ENCODE peak calls at places on chromosome 17, in nine cellular contexts. D is globus pallidus; N is NCI-H510A treated with DMSO at 0.1 percent for 48 hours; L is AG04449; F is SHP77; X is stomach; E is NCI-H1092; C is H9; O is activated naive CD4-positive, alpha-beta T cell treated with Interleukin-2 at 50 U/mL for 16 hours. S is an unnamed sample.

GRCh38 chr17:33234930-33235685 is 58.0 kb downstream of the ASIC2 start:
- DNase-seq in D (peak), N (no peak), L (peak), F (peak), X (peak), E (no peak), C (no peak), O (peak), S (peak)

GRCh38 chr17:76048711-76049110 is 21.6 kb upstream of the EVPL start:
- DNase-seq in D (no peak), N (no peak), L (no peak), F (no peak), X (no peak), E (no peak), C (no peak), O (no peak), S (no peak)

GRCh38 chr17:63701477-63702222 is 1.7 kb upstream of the LIMD2 start:
- DNase-seq in D (no peak), N (no peak), L (no peak), F (no peak), X (peak), E (no peak), C (no peak), O (peak), S (peak)

GRCh38 chr17:29107084-29107483 is 64.1 kb downstream of the PIPOX start:
- DNase-seq in D (no peak), N (no peak), L (no peak), F (no peak), X (no peak), E (no peak), C (no peak), O (no peak), S (no peak)

GRCh38 chr17:55453836-55454557 is 32.4 kb upstream of the MMD start:
- DNase-seq in D (peak), N (no peak), L (no peak), F (no peak), X (no peak), E (no peak), C (no peak), O (no peak), S (no peak)

GRCh38 chr17:81097943-81098308 is 63.0 kb downstream of the BAIAP2 start:
- DNase-seq in D (no peak), N (no peak), L (no peak), F (no peak), X (no peak), E (no peak), C (no peak), O (peak), S (peak)

GRCh38 chr17:42748202-42748905 is 3.5 kb upstream of the EZH1 start:
- DNase-seq in D (no peak), N (no peak), L (no peak), F (no peak), X (no peak), E (no peak), C (no peak), O (no peak), S (no peak)

GRCh38 chr17:37025847-37026533 is 77.2 kb downstream of the AATF start:
- DNase-seq in D (no peak), N (no peak), L (no peak), F (no peak), X (no peak), E (no peak), C (no peak), O (no peak), S (no peak)

GRCh38 chr17:51200846-51201245 is 34.6 kb downstream of the NME2 start:
- DNase-seq in D (no peak), N (no peak), L (no peak), F (no peak), X (no peak), E (no peak), C (no peak), O (no peak), S (no peak)

GRCh38 chr17:58498177-58498828 is 10.1 kb upstream of the HSF5 start:
- DNase-seq in D (no peak), N (no peak), L (no peak), F (no peak), X (no peak), E (no peak), C (no peak), O (no peak), S (no peak)

GRCh38 chr17:63516910-63517824 is 6.0 kb upstream of the KCNH6 start:
- DNase-seq in D (no peak), N (no peak), L (peak), F (no peak), X (no peak), E (no peak), C (no peak), O (peak), S (peak)

GRCh38 chr17:17681744-17682292 is 560 bp downstream of the RAI1 start:
- DNase-seq in D (no peak), N (no peak), L (no peak), F (peak), X (no peak), E (no peak), C (no peak), O (peak), S (peak)

GRCh38 chr17:4143563-4144410 is 790 bp downstream of the CYB5D2 start:
- DNase-seq in D (peak), N (peak), L (peak), F (peak), X (peak), E (peak), C (peak), O (peak), S (peak)

GRCh38 chr17:58531661-58532554 is 17.5 kb upstream of the MTMR4 start:
- DNase-seq in D (peak), N (peak), L (no peak), F (no peak), X (peak), E (peak), C (peak), O (peak), S (peak)